ENCODE peak calls at places on chromosomes 4 and X, in four cellular contexts. G is ascending aorta, K is transverse colon, J is fibroblast of villous mesenchyme. E is an unnamed sample.

GRCh38 chr4:15469402-15470148 is at the start of gene CC2D2A:
- DNase-seq in G (no peak), J (peak), K (peak), E (peak)

GRCh38 chr4:108034560-108034959 is 44.9 kb downstream of the HADH start:
- DNase-seq in J (no peak), K (no peak), G (no peak), E (no peak)

GRCh38 chrX:8848921-8849320 is 47.7 kb upstream of the FAM9A start:
- DNase-seq in K (no peak), J (peak), G (no peak), E (peak)

GRCh38 chr4:53563824-53564223 is 27.5 kb downstream of the LNX1 start:
- DNase-seq in J (peak), K (no peak), G (no peak), E (peak)

GRCh38 chr4:123323998-123324397 is 72.6 kb upstream of the SPRY1 start:
- DNase-seq in K (no peak), J (no peak), G (no peak), E (no peak)

GRCh38 chr4:70838972-70839536 is 636 bp downstream of the GRSF1 start:
- DNase-seq in J (peak), K (peak), G (no peak), E (peak)

GRCh38 chr4:1171306-1172227 is 816 bp downstream of the SPON2 start:
- DNase-seq in K (peak), J (no peak), G (no peak), E (peak)

GRCh38 chr4:103845075-103845474 is 125.3 kb upstream of the TACR3 start:
- DNase-seq in J (no peak), K (no peak), G (no peak), E (no peak)

GRCh38 chr4:112982677-112983076 is 66.8 kb upstream of the ANK2 start:
- DNase-seq in K (no peak), J (peak), G (no peak), E (peak)

GRCh38 chr4:1715002-1715761 is 3.1 kb upstream of the SLBP start:
- DNase-seq in G (no peak), K (peak), J (no peak), E (no peak)

GRCh38 chr4:183147191-183147590 is 48.1 kb downstream of the WWC2 start:
- DNase-seq in J (no peak), G (no peak), K (no peak), E (no peak)

GRCh38 chr4:2040391-2041233 is 18.5 kb upstream of the NAT8L start:
- DNase-seq in G (no peak), J (no peak), K (no peak), E (no peak)

GRCh38 chrX:49754238-49754857 is 58.6 kb upstream of the PAGE1 start:
- DNase-seq in G (no peak), J (peak), K (peak), E (peak)

GRCh38 chrX:103175944-103176753 is 38.8 kb upstream of the BEX4 start:
- DNase-seq in K (peak), J (peak), G (no peak), E (peak)

GRCh38 chr4:655735-656151 is 18.3 kb downstream of the ATP5ME start:
- DNase-seq in G (no peak), J (no peak), K (no peak), E (no peak)

GRCh38 chr4:150149381-150149780 is 71.1 kb downstream of the DCLK2 start:
- DNase-seq in K (no peak), J (peak), G (no peak), E (no peak)

GRCh38 chr4:108430921-108431320 is 189.5 kb upstream of the RPL34 start:
- DNase-seq in J (no peak), K (no peak), G (no peak), E (no peak)

GRCh38 chr4:4256799-4257198 is 8.8 kb upstream of the TMEM128 start:
- DNase-seq in K (no peak), J (no peak), G (no peak), E (no peak)

GRCh38 chrX:130260316-130260715 is 8.4 kb downstream of the ZNF280C start:
- DNase-seq in J (peak), K (no peak), G (no peak), E (peak)

GRCh38 chr4:7384929-7385890 is 49.5 kb downstream of the PSAPL1 start:
- DNase-seq in G (no peak), J (no peak), K (no peak), E (no peak)

GRCh38 chrX:74343327-74343969 is 39.5 kb downstream of the ZCCHC13 start:
- DNase-seq in K (no peak), J (no peak), G (no peak), E (no peak)

GRCh38 chr4:75723117-75723801 is 1.1 kb upstream of the USO1 start:
- DNase-seq in J (peak), K (no peak), G (no peak), E (peak)

GRCh38 chrX:153460826-153461225 is 9.6 kb downstream of the HAUS7 start:
- DNase-seq in K (peak), J (peak), G (no peak), E (peak)

GRCh38 chr4:126221717-126222116 is 907.0 kb downstream of the FAT4 start:
- DNase-seq in K (no peak), J (peak), G (no peak), E (no peak)

GRCh38 chrX:111671668-111672067 is 9.3 kb upstream of the ALG13 start:
- DNase-seq in G (no peak), J (peak), K (no peak), E (peak)

GRCh38 chrX:1807301-1807731 is 192.5 kb downstream of the ASMT start:
- DNase-seq in J (peak), G (no peak), K (no peak), E (peak)

GRCh38 chr4:183241322-183241640 is 78.8 kb downstream of the CLDN22 start:
- DNase-seq in J (peak), G (no peak), K (no peak), E (peak)

GRCh38 chr4:88242144-88242543 is 42.2 kb downstream of the PPM1K start:
- DNase-seq in J (no peak), G (no peak), K (no peak), E (no peak)

GRCh38 chrX:920234-920799 is 289.7 kb downstream of the SHOX start:
- DNase-seq in G (no peak), J (no peak), K (no peak), E (peak)

GRCh38 chr4:110198472-110199419 is at the start of gene ELOVL6:
- DNase-seq in G (no peak), K (peak), J (peak), E (peak)

GRCh38 chr4:143375326-143376073 is 38.8 kb downstream of the GAB1 start:
- DNase-seq in K (peak), G (no peak), J (no peak), E (peak)

GRCh38 chrX:110402855-110403230 is 44.2 kb downstream of the RTL9 start:
- DNase-seq in G (no peak), K (no peak), J (no peak), E (no peak)

GRCh38 chr4:39770471-39770870 is 72.5 kb downstream of the UBE2K start:
- DNase-seq in K (no peak), G (no peak), J (no peak), E (no peak)

GRCh38 chr4:118904418-118904817 is 15.8 kb downstream of the SYNPO2 start:
- DNase-seq in G (no peak), J (no peak), K (no peak), E (no peak)

GRCh38 chr4:83171640-83172039 is 57.1 kb upstream of the PLAC8 start:
- DNase-seq in J (no peak), K (no peak), G (no peak), E (no peak)

GRCh38 chr4:176270669-176271068 is 1.6 kb upstream of the ASB5 start:
- DNase-seq in J (peak), G (no peak), K (no peak), E (peak)

DNA sequence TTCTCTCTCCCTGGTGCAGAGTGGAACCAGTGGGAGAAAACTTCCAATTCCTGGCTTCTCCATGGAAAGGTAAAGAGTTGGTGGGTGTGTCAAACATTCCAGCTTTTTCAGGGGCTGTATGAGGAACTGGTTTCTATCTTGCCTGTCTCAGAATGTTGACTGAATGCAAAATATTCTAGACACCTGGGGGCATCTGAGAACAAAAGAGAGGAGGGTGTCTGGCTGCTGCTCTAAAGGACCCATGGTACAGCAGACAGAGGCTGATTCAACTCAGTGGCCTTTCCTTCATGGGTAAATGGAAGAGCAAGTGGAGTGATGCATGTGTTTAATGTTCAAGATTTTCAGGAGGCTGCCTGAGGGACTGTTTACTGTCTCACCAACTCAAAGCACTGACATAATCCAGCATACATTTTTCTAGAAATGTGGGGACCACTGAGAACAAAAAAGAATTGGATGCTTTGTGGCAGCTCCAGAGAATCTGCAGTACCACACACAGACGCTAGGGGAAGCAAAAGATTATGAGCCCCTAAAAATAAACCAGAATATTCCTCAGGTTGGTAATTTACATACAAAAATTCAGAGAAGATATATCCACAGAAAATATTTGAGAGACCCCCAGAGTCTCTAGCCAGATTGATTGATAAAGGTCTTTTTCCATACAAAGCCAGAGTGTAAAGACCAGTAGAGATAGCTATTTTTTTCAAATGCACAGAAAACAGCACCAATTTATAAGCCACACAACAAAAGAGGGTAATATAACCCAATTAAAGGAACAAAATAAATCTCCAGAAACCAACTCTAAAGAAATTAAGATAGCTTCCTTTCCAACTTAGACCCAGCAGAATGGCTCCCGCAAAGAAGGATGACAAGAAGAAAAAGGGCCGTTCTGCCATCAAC is 48.0 kb upstream of the STARD8 start:
- DNase-seq in J (peak), G (no peak), K (no peak), E (peak)
- TF ChIP-seq CTCF in J (peak), G (peak), K (peak), E (peak)

GRCh38 chr4:86967061-86967460 is 32.2 kb downstream of the AFF1 start:
- DNase-seq in K (no peak), J (no peak), G (no peak), E (no peak)
- H3K4me3 ChIP-seq in K (no peak), J (no peak), G (no peak), E (no peak)

DNA sequence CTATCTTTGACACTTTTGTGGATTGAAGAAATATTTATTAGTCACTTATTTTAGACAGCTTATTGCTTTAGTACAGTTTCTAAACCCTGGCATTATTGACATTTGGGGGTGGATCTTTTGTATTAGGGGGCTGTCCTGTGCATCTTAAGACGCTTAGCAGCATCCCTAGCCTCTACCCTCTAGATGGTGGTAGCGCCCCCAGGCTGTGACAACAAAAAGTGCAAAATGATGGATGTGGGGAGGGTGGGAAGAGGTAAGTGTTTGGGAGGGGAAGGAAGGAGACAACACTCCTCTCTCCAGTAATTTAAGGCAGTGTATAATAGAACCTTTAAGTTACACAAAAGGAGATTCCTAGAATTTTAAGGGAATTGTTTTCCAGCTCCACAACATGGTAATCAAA is 1210.6 kb downstream of the C4orf33 start:
- DNase-seq in K (no peak), J (no peak), G (no peak), E (no peak)
- TF ChIP-seq CTCF in K (no peak), J (no peak), G (no peak), E (peak)

GRCh38 chrX:66164470-66164869 is 423 bp downstream of the HEPH start:
- DNase-seq in J (no peak), G (no peak), K (no peak), E (no peak)
- H3K4me3 ChIP-seq in J (no peak), G (peak), K (peak), E (peak)

GRCh38 chr4:89509708-89510269 is 202.2 kb upstream of the GPRIN3 start:
- DNase-seq in J (peak), K (no peak), G (no peak), E (peak)
- TF ChIP-seq CTCF in J (no peak), K (no peak), G (no peak), E (no peak)

GRCh38 chr4:173398251-173398650 is 665 bp downstream of the SCRG1 start:
- DNase-seq in J (no peak), K (no peak), G (no peak), E (no peak)
- H3K4me3 ChIP-seq in J (no peak), K (no peak), G (peak), E (no peak)

E was measured in choroid plexus epithelial cell.